ENCODE peak calls at places on chromosome 4, in six cellular contexts. B is aorta, I is left lung, J is GM12878, U is A549, G is endodermal cell. R is an unnamed sample.

GRCh38 chr4:123034023-123034422 is 111.6 kb upstream of the NUDT6 start:
- DNase-seq in B (no peak), G (no peak), I (no peak), U (no peak), J (no peak), R (no peak)

GRCh38 chr4:28842271-28842670 is 1877.9 kb upstream of the PCDH7 start:
- DNase-seq in U (no peak), J (no peak), G (no peak), B (no peak), I (no peak), R (no peak)

GRCh38 chr4:98728433-98728832 is 70.0 kb upstream of the TSPAN5 start:
- DNase-seq in I (no peak), J (no peak), G (no peak), U (no peak), B (no peak), R (no peak)

GRCh38 chr4:188691811-188692210 is 552.6 kb downstream of the TRIML1 start:
- DNase-seq in G (no peak), U (no peak), J (no peak), B (no peak), I (no peak), R (no peak)

GRCh38 chr4:91837608-91838029 is 466.1 kb upstream of the GRID2 start:
- DNase-seq in J (no peak), I (no peak), G (no peak), U (no peak), B (no peak), R (no peak)

GRCh38 chr4:38753021-38753806 is 29.6 kb downstream of the TLR10 start:
- DNase-seq in G (peak), J (no peak), U (no peak), I (peak), B (peak), R (peak)

GRCh38 chr4:154086247-154086646 is 297.4 kb upstream of the SFRP2 start:
- DNase-seq in I (no peak), G (no peak), U (no peak), J (no peak), B (no peak), R (no peak)

GRCh38 chr4:174041555-174042110 is 241.8 kb downstream of the FBXO8 start:
- DNase-seq in I (no peak), B (no peak), G (no peak), J (no peak), U (no peak), R (no peak)

GRCh38 chr4:33316033-33316432 is 2595.9 kb downstream of the PCDH7 start:
- DNase-seq in J (no peak), G (no peak), I (no peak), U (no peak), B (no peak), R (no peak)

GRCh38 chr4:27066591-27066990 is 205.9 kb downstream of the STIM2 start:
- DNase-seq in U (no peak), G (peak), I (peak), B (peak), J (no peak), R (peak)

GRCh38 chr4:337143-337931 is at the start of gene ZNF141:
- DNase-seq in G (peak), B (peak), J (peak), I (peak), U (peak), R (peak)

GRCh38 chr4:1604706-1605205 is 79.4 kb downstream of the FAM53A start:
- DNase-seq in I (no peak), U (no peak), B (peak), G (no peak), J (no peak), R (peak)

GRCh38 chr4:120554086-120554485 is 368.4 kb downstream of the PRDM5 start:
- DNase-seq in I (no peak), J (no peak), U (no peak), B (no peak), G (no peak), R (no peak)

GRCh38 chr4:56689231-56689630 is 8.1 kb upstream of the HOPX start:
- DNase-seq in J (no peak), B (no peak), I (no peak), U (no peak), G (no peak), R (no peak)

GRCh38 chr4:102868153-102868781 is 525 bp upstream of the CISD2 start:
- DNase-seq in G (no peak), U (no peak), B (peak), J (no peak), I (no peak), R (peak)

GRCh38 chr4:1172971-1173757 is 781 bp upstream of the SPON2 start:
- DNase-seq in I (no peak), B (no peak), U (peak), G (peak), J (no peak), R (no peak)

GRCh38 chr4:158169931-158170690 is 2.7 kb downstream of the GASK1B start:
- DNase-seq in I (no peak), G (no peak), U (no peak), J (no peak), B (no peak), R (no peak)

GRCh38 chr4:4574792-4575191 is 32.9 kb upstream of the STX18 start:
- DNase-seq in U (no peak), B (peak), G (peak), J (no peak), I (peak), R (peak)

GRCh38 chr4:56764775-56765174 is 56.7 kb downstream of the SPINK2 start:
- DNase-seq in U (no peak), I (no peak), J (no peak), B (no peak), G (no peak), R (no peak)

GRCh38 chr4:125231661-125232060 is 83.1 kb upstream of the FAT4 start:
- DNase-seq in I (no peak), U (no peak), J (no peak), G (no peak), B (no peak), R (no peak)

GRCh38 chr4:83267121-83267834 is 17.3 kb downstream of the COQ2 start:
- DNase-seq in U (peak), G (no peak), I (peak), J (no peak), B (peak), R (no peak)

GRCh38 chr4:53804719-53805118 is 213.4 kb upstream of the LNX1 start:
- DNase-seq in I (peak), U (no peak), B (peak), J (peak), G (peak), R (peak)

GRCh38 chr4:3130826-3131225 is 56.3 kb downstream of the HTT start:
- DNase-seq in U (no peak), I (no peak), B (no peak), J (no peak), G (no peak), R (no peak)

GRCh38 chr4:23889814-23890269 is at the start of gene PPARGC1A:
- DNase-seq in B (peak), U (no peak), G (peak), J (no peak), I (peak), R (peak)

GRCh38 chr4:112881842-112882241 is 167.6 kb upstream of the ANK2 start:
- DNase-seq in B (no peak), G (peak), J (no peak), I (no peak), U (no peak), R (no peak)

GRCh38 chr4:112885897-112886296 is 163.6 kb upstream of the ANK2 start:
- DNase-seq in G (no peak), B (no peak), I (no peak), J (no peak), U (no peak), R (no peak)

GRCh38 chr4:112876316-112876715 is 173.1 kb upstream of the ANK2 start:
- DNase-seq in U (no peak), B (no peak), I (no peak), J (no peak), G (no peak), R (no peak)

GRCh38 chr4:112882286-112882685 is 167.2 kb upstream of the ANK2 start:
- DNase-seq in B (no peak), U (no peak), I (no peak), G (no peak), J (no peak), R (no peak)
- H3K4me3 ChIP-seq in B (no peak), U (no peak), I (no peak), G (no peak), J (no peak), R (no peak)

DNA sequence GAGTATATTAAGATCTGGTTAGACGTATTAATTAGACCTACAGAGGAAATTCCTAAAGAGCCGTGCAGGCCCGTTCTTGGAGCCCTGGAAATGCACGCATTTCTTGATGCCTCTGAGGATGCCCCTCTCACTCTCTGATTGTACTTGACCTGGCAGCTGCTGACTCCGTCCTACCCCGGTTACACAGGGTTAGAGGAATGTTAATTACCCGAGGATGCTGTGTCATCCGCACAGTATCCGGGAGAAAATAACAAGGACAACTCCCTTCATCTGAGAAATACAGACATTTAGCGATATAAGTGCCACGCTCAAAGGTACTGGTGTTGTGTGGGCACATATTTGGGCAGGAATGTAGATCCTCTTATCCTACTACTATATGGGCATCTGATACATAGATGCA is 404.6 kb upstream of the FAT1 start:
- DNase-seq in U (no peak), J (no peak), G (no peak), B (no peak), I (no peak), R (no peak)
- H3K4me3 ChIP-seq in U (no peak), J (no peak), G (no peak), B (no peak), I (no peak), R (no peak)

DNA sequence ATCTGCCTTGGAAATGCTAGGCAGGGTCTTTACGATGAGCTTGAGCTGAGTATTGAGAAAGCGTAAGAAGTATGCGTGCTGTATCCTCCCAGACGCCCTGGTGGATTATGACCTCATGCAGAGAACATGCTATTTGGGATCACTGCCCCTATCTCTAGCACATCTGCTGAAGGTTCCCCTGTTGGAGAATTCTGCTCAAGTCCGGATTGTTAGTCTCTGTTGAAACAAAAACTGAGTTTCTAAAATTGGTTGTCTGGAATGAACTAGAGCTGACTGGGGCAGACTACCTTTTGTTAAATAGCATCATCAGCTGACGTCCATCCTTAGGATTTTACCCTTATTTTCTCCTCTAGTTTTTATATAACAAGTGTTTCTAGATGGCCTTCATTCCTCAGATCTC is 7.5 kb downstream of the FHDC1 start:
- DNase-seq in B (no peak), J (no peak), G (peak), U (no peak), I (no peak), R (no peak)
- H3K4me3 ChIP-seq in B (no peak), J (no peak), G (no peak), U (no peak), I (no peak), R (no peak)

GRCh38 chr4:5866841-5867782 is 25.8 kb downstream of the CRMP1 start:
- DNase-seq in B (no peak), J (no peak), U (no peak), I (no peak), G (no peak), R (no peak)
- H3K4me3 ChIP-seq in B (no peak), J (no peak), U (no peak), I (no peak), G (no peak), R (no peak)

DNA sequence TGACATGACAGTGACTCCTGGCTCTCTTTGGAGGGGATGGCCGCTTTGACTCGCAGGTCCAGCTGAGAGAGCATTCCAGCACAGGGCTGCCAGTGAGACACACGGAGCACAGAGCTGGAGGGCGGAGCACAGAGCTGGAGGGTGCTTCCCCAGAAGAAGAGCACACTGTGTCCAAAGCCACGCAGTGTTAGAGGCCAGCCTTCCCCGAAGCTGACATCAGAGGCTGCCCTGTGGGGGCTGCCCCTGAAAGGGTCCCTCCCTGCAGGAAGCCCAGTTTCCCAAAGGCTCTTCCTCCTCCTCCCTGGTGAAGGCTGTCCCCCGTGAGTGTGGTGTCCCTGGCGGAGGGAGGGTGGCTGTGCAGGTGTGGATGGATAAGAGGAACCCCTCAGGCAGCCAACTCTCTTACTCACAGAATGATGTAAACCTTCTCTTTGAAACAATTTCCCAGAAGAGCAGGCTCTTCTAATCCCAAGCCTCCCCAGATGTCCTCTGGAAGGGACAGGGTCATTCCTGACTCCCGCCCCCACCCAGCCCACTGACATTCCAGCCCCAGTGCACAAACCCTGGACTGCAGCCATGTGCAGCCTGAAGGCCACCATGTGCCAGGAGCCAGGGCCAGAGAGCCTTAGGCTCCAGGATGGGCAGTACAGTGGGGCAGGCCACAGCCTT is 53.4 kb downstream of the PSAPL1 start:
- DNase-seq in J (no peak), I (peak), G (peak), B (peak), U (no peak), R (peak)
- H3K4me3 ChIP-seq in J (no peak), I (no peak), G (no peak), B (no peak), U (no peak), R (no peak)

GRCh38 chr4:186227744-186228513 is 622 bp downstream of the KLKB1 start:
- DNase-seq in G (no peak), B (no peak), J (no peak), U (no peak), I (no peak), R (no peak)

GRCh38 chr4:186225848-186226247 is 1.5 kb upstream of the KLKB1 start:
- DNase-seq in U (no peak), B (no peak), J (no peak), G (no peak), I (no peak), R (no peak)

GRCh38 chr4:186227221-186227620 is at the start of gene KLKB1:
- DNase-seq in U (no peak), J (no peak), G (no peak), I (no peak), B (no peak), R (no peak)

GRCh38 chr4:186226521-186227189 is 652 bp upstream of the KLKB1 start:
- DNase-seq in J (no peak), I (no peak), G (no peak), U (no peak), B (no peak), R (no peak)

GRCh38 chr4:186228514-186228894 is 1.2 kb downstream of the KLKB1 start:
- DNase-seq in U (no peak), I (no peak), B (no peak), J (no peak), G (no peak), R (no peak)
- H3K4me3 ChIP-seq in U (no peak), I (no peak), B (peak), J (no peak), G (no peak), R (no peak)